ENCODE peak calls at places on chromosomes 11 and 22, in nine cellular contexts. W is adrenal gland, B is tibial nerve, Q is heart left ventricle, U is stomach, P is NB4, F is sigmoid colon, Y is GM12878, I is IMR-90. D is an unnamed sample.

GRCh38 chr11:26649884-26650283 is 72.0 kb downstream of the SLC5A12 start:
- DNase-seq in P (peak), U (peak), W (peak), B (peak), I (peak), Q (no peak), F (peak), Y (peak), D (peak)

GRCh38 chr11:111531687-111532364 is 8.7 kb upstream of the LAYN start:
- DNase-seq in U (no peak), W (no peak), P (peak), Q (no peak), B (no peak), I (peak), F (no peak), Y (peak), D (no peak)

GRCh38 chr22:17638432-17639237 is at the start of gene BCL2L13:
- DNase-seq in U (peak), P (peak), B (peak), Y (peak), W (peak), F (peak), Q (peak), I (peak), D (peak)

GRCh38 chr11:77031599-77031998 is 2.6 kb upstream of the B3GNT6 start:
- DNase-seq in I (no peak), P (no peak), Q (no peak), F (no peak), Y (no peak), W (no peak), U (no peak), B (no peak), D (no peak)

GRCh38 chr11:37322333-37323194 is 724.5 kb upstream of the RAG2 start:
- DNase-seq in Y (no peak), B (no peak), W (no peak), Q (no peak), I (no peak), F (no peak), U (no peak), P (no peak), D (no peak)

GRCh38 chr11:17135934-17136683 is 58.6 kb upstream of the RPS13 start:
- DNase-seq in I (no peak), P (no peak), Q (no peak), W (no peak), B (no peak), Y (no peak), F (no peak), U (no peak), D (no peak)

GRCh38 chr11:128664286-128664685 is 29.6 kb upstream of the FLI1 start:
- DNase-seq in F (no peak), Q (no peak), I (no peak), B (no peak), U (no peak), Y (no peak), P (no peak), W (no peak), D (no peak)

GRCh38 chr11:8242480-8243280 is 21.0 kb downstream of the LMO1 start:
- DNase-seq in I (no peak), U (no peak), B (no peak), W (no peak), Q (no peak), P (no peak), Y (no peak), F (no peak), D (no peak)

GRCh38 chr11:47333526-47333845 is 19.0 kb downstream of the MYBPC3 start:
- DNase-seq in P (no peak), U (no peak), F (no peak), I (no peak), W (no peak), Y (no peak), Q (no peak), B (no peak), D (no peak)

GRCh38 chr11:107457205-107457557 is 444 bp downstream of the CWF19L2 start:
- DNase-seq in F (no peak), U (no peak), Q (no peak), P (peak), W (no peak), B (no peak), I (peak), Y (no peak), D (no peak)

GRCh38 chr11:107453594-107454286 is 3.9 kb downstream of the CWF19L2 start:
- DNase-seq in P (no peak), U (no peak), B (no peak), Q (no peak), W (no peak), F (no peak), Y (no peak), I (no peak), D (no peak)

DNA sequence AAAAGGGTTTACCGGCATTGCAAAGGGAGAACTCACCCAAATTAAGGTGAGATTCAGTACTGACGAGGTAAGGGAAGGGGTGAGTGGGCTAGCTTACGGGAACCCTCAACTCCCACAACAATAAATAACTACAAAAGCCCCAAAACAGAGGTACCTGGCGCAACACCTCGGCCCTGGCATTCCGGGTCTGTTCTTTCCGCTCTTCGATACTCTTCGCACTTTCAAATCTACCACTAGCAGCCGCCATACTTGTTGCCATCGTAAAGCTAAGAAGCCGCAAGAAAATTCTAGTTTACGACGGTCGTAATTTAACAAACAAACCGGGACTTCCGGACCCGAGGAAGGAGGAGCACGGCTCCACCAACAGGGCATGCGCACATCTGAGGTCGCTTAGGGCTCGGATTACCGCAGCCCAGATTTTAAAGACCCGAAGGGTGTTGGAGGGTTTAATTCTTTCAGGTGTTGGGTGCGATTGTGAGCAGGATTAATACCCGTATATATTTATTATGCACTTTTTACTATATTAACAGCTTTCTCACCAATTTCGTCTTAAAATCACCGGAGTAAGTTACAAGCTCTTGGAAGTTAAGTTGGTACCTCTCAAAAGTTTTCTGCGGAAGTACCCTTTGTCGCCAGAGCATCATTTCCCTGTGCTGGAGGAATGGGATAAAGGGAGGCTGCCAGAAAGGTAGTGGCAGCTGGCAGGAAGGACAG is at the start of gene CWF19L2:
- DNase-seq in P (peak), W (peak), I (peak), Y (peak), Q (peak), F (peak), B (peak), U (peak), D (peak)
- TF ChIP-seq POLR2A in P (peak), W (peak), I (no peak), Y (peak), Q (peak), F (peak), B (peak), U (no peak), D (no peak)

DNA sequence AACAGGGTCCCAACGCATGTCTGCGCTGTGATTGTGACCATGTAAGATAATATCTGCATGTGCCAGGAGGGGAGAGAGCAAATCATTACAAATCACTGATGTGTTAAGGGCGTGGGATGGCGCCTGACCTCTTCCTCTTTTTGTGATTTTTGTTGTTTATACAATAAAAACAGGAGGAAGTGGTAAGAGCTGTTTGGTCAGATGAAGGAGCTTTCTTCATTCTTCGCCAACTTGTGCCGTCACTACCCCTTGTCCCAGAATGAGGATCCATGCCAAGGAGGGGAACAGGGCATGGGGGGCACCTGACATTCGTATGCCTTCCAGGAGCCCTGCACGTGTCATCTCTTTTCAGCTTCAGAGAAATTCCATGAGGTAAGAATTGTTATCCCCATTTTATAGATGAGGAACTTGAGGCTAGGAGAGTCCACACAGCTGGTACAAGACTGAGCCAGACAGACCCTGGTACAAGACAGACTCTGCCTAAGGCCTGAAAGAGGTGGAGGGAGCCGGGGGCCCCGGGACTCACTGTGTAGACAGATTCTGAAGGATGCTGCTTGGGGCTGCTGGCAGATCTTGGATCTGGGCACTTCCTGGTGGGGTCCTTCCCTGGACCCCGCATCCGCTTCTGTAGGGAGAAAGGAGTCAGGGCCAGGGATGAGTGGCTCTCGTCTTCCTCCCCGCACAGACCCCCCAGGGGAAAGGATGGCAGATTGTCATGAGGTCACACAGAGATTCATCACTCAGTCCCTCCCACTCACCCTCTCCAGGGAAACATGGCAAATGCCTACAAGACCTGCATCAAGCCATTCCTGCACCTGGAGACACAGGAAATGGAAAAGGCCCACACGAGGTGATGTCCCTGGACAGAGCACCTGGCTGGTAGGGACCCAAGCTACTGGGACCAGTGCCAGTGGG is 34.6 kb downstream of the NFAM1 start:
- DNase-seq in I (no peak), F (peak), Y (peak), W (peak), P (peak), B (peak), Q (peak), U (no peak), D (no peak)
- TF ChIP-seq POLR2A in I (no peak), F (no peak), Y (no peak), W (no peak), P (no peak), B (no peak), Q (no peak), U (no peak), D (no peak)

DNA sequence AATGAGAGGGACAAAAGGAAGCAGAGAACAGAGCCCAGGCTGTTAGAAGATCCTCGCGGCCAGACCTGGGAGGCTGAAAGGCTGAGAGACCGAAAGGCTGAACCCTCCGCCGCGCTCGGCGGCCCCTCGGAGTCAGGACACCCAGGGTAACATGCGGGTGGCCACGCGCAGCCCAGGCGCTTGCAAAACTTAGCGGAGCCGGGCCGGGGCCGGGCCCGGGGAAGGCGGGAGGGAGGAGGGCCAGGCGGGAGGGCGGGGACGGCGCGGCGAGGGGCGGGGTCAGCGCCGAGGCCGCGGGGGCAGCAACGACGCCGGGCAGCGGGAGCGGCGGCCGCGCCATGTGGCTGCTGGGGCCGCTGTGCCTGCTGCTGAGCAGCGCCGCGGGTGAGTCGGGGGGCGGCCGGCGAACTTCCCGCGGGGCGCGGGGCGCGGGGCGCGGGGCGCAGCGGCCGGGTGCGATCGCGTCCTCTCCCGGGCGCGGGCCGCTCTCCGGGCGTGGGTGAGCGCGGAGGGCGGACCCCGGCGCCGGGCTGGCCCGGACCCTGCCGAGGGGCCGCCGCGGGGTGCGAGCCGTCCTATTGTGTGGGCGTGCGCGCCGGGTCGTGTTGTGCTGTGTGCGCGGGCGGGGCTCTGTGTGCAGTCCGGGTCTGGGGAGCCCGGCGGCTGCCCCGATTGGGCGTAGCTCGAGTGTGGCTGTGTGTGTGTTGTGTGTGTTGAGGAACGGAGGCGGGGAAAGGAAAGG is at the start of gene LDLRAD3:
- DNase-seq in Q (peak), B (peak), W (peak), F (peak), P (peak), I (peak), Y (no peak), U (peak), D (peak)
- TF ChIP-seq POLR2A in Q (no peak), B (peak), W (peak), F (peak), P (peak), I (peak), Y (peak), U (no peak), D (peak)

GRCh38 chr11:64763804-64764611 is 4.2 kb upstream of the PYGM start:
- DNase-seq in Y (no peak), I (no peak), Q (peak), F (no peak), B (no peak), W (no peak), U (peak), P (peak), D (no peak)

GRCh38 chr11:64764753-64765152 is 5.0 kb upstream of the PYGM start:
- DNase-seq in F (no peak), I (no peak), Y (no peak), W (no peak), B (no peak), P (no peak), Q (peak), U (no peak), D (no peak)

GRCh38 chr11:64762916-64763803 is 3.4 kb upstream of the PYGM start:
- DNase-seq in W (peak), I (peak), U (peak), Q (peak), F (peak), Y (no peak), P (peak), B (no peak), D (no peak)

GRCh38 chr11:64760759-64761417 is 1.1 kb upstream of the PYGM start:
- DNase-seq in Q (no peak), B (no peak), I (no peak), P (no peak), U (no peak), W (no peak), Y (no peak), F (peak), D (no peak)

GRCh38 chr11:64762277-64762915 is 2.6 kb upstream of the PYGM start:
- DNase-seq in Q (peak), U (peak), W (no peak), I (no peak), P (peak), Y (no peak), F (peak), B (no peak), D (no peak)
- TF ChIP-seq POLR2A in Q (no peak), U (no peak), W (no peak), I (no peak), P (peak), Y (peak), F (no peak), B (no peak), D (no peak)

DNA sequence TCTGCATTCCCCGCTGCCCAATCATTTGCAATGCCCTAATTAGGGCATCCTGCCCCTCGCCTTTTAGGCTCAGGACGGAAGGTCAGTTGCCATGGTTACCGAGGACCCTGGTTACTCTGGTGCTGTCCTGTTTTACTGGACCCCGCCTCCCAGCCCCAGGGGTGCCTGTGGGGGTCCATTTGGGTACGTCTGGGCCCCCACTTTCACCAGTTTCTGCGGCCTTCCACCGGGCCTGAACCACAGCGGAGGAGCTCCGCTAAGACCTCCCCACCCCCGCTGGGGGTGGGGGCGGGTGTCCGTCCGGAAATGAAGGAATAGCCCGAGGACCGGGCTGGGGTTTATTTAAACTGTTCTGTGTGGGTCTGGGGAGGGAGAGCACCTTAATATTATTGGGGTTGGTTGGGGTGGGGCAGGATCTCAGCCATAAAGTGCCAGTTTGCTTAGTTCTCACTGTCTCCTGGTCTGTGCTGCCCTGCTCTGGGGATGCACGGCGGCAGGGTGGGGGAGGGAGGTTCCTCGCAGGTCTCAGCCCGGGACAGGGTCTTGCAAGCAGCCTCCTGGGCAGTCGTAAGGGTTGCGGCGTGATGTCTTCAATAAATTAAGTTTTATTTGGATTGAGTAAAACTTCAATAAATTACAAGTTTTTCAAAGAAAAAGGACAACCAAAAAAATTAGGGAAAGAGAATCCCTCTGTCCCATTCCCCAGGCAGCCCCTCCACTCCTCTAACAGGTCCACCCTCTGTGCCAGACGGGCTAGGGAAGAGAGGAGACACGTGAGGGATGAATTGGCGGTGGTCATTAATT is 5.3 kb downstream of the PHOX2A start:
- DNase-seq in W (no peak), F (peak), I (no peak), Y (no peak), P (no peak), U (no peak), Q (no peak), B (no peak), D (no peak)
- TF ChIP-seq POLR2A in W (no peak), F (no peak), I (no peak), Y (peak), P (no peak), U (no peak), Q (no peak), B (no peak), D (no peak)

DNA sequence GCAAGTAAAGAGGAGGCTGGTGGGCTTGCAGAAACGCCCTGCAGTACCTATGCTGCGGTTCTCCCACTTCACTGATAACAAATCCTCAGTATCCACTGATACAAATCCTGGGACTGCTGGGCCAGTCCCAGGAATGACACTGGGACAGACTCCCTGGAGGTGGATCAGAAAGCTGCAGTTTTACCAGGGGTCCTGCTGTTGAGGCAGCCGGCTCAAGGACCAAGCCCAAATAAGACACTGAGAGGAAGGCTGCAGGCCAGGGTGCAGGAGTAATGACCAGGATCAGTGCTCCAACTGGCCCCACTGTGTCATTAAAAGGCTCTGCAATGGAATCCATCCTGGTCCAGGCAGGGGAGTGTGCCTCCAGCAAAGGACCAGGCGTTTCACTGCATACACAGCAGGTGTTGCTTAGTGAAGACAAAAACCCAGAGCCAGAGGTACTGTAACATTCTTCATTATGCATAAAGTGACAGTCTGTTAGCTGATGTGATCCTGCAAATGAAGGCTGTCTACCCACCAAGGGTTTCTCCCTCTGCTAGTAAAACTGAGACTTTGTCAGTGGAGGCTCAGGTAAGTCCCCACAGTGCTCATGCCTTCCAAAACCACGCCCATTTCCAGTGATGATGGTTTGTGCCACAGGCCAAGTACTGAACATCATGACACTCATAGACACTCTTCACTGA is 1.4 kb upstream of the C22orf39 start:
- DNase-seq in Q (no peak), U (no peak), F (no peak), P (no peak), B (no peak), Y (no peak), I (no peak), W (no peak), D (no peak)
- TF ChIP-seq POLR2A in Q (no peak), U (no peak), F (no peak), P (no peak), B (no peak), Y (no peak), I (no peak), W (no peak), D (no peak)

D was measured in H54.